ENCODE peak calls at places on chromosomes 4 and X, in four cellular contexts. B, K, X and I are unnamed samples.

GRCh38 chr4:81921757-81922159 is 450.1 kb upstream of the RASGEF1B start:
- DNase-seq in B (no peak), K (peak; percentile 25), X (peak; percentile 22), I (no peak)

GRCh38 chrX:1516596-1517104 is 20.3 kb downstream of the P2RY8 start:
- DNase-seq in B (no peak), K (no peak), X (no peak), I (peak; percentile 28)

GRCh38 chr4:59314637-59315036 is 1885.5 kb upstream of the ADGRL3 start:
- DNase-seq in B (no peak), K (no peak), X (no peak), I (no peak)

GRCh38 chr4:130820448-130820847 is 1724.5 kb downstream of the C4orf33 start:
- DNase-seq in B (no peak), K (peak; percentile 19), X (no peak), I (no peak)

GRCh38 chrX:49230500-49231232 is 2.5 kb downstream of the CACNA1F start:
- DNase-seq in B (peak; percentile 4), K (no peak), X (peak; percentile 40), I (peak; percentile 66)

GRCh38 chr4:3879681-3880594 is 113.8 kb downstream of the ADRA2C start:
- DNase-seq in B (no peak), K (no peak), X (peak; percentile 18), I (no peak)

GRCh38 chr4:69640289-69640688 is 847 bp upstream of the UGT2A2 start:
- DNase-seq in B (no peak), K (no peak), X (no peak), I (no peak)

GRCh38 chrX:101409043-101409442 is 1.0 kb downstream of the HNRNPH2 start:
- DNase-seq in B (no peak), K (no peak), X (no peak), I (no peak)

GRCh38 chrX:38871129-38872029 is 70.1 kb downstream of the MID1IP1 start:
- DNase-seq in B (no peak), K (no peak), X (no peak), I (no peak)

GRCh38 chrX:56968980-56969379 is 26.4 kb downstream of the SPIN3 start:
- DNase-seq in B (no peak), K (no peak), X (no peak), I (no peak)

GRCh38 chr4:101028886-101029285 is 318.4 kb downstream of the PPP3CA start:
- DNase-seq in B (no peak), K (no peak), X (no peak), I (no peak)

GRCh38 chr4:25110653-25111329 is 49.5 kb downstream of the SEPSECS start:
- DNase-seq in B (no peak), K (no peak), X (no peak), I (no peak)

GRCh38 chr4:87060957-87061356 is 126.1 kb downstream of the AFF1 start:
- DNase-seq in B (no peak), K (no peak), X (no peak), I (no peak)

GRCh38 chrX:116238866-116239265 is 68.3 kb downstream of the AGTR2 start:
- DNase-seq in B (no peak), K (no peak), X (no peak), I (no peak)

GRCh38 chr4:38237139-38237538 is 276.9 kb downstream of the PTTG2 start:
- DNase-seq in B (no peak), K (no peak), X (no peak), I (no peak)

GRCh38 chr4:3786196-3786869 is 20.1 kb downstream of the ADRA2C start:
- DNase-seq in B (no peak), K (no peak), X (no peak), I (no peak)

GRCh38 chrX:123869488-123869887 is 9.6 kb downstream of the XIAP start:
- DNase-seq in B (no peak), K (no peak), X (no peak), I (no peak)

GRCh38 chr4:81565137-81565870 is 93.6 kb upstream of the RASGEF1B start:
- DNase-seq in B (peak; percentile 19), K (peak; percentile 37), X (peak; percentile 36), I (peak; percentile 92)

GRCh38 chr4:75069493-75070074 is 136.7 kb downstream of the PARM1 start:
- DNase-seq in B (no peak), K (no peak), X (no peak), I (no peak)

GRCh38 chr4:159723341-159724048 is 620.6 kb downstream of the RAPGEF2 start:
- DNase-seq in B (no peak), K (no peak), X (no peak), I (no peak)

GRCh38 chrX:118272237-118272636 is 73.7 kb upstream of the WDR44 start:
- DNase-seq in B (no peak), K (no peak), X (no peak), I (no peak)

GRCh38 chr4:169795585-169795984 is 37.8 kb upstream of the HPF1 start:
- DNase-seq in B (no peak), K (no peak), X (peak; percentile 2), I (no peak)

GRCh38 chr4:88285235-88285505 is 809 bp upstream of the PPM1K start:
- DNase-seq in B (no peak), K (no peak), X (no peak), I (no peak)

GRCh38 chr4:88291003-88291402 is 6.6 kb upstream of the PPM1K start:
- DNase-seq in B (peak; percentile 64), K (no peak), X (peak; percentile 21), I (no peak)

GRCh38 chr4:88284378-88285234 is at the start of gene PPM1K:
- DNase-seq in B (peak; percentile 100), K (peak; percentile 99), X (peak; percentile 100), I (peak; percentile 100)

GRCh38 chr4:88283661-88284377 is 542 bp downstream of the PPM1K start:
- DNase-seq in B (peak; percentile 53), K (peak; percentile 85), X (peak; percentile 86), I (peak; percentile 66)

DNA sequence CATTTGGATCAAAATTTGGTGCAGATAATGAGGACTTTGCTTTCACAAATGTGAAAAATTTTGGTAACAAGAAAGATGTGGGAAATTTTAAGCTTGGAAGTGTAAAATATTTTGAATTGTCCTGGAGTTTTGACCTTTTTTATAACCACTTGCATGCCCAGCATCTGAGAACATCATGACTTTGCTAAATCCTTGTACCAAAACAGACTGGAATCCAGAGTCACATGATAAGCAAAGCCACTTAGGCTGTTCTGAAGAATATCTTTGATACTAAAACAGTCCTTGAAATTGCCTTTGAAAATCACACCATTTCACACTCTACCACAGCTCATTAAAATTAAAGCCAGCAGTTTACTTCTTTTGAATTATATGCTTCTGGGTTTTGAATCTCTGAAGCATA is 2.5 kb upstream of the PPM1K start:
- DNase-seq in B (no peak), K (no peak), X (peak; percentile 6), I (no peak)
- H3K27ac ChIP-seq in B (no peak overlapping the region), K (no peak overlapping the region), X (no peak overlapping the region), I (peak overlapping the region; percentile 84)

GRCh38 chr4:183401473-183401872 is 43.0 kb upstream of the CDKN2AIP start:
- DNase-seq in B (no peak), K (no peak), X (no peak), I (no peak)

GRCh38 chr4:183398298-183399129 is 45.9 kb upstream of the CDKN2AIP start:
- DNase-seq in B (peak; percentile 52), K (peak; percentile 41), X (peak; percentile 81), I (peak; percentile 68)

GRCh38 chr4:183399616-183400015 is 44.8 kb upstream of the CDKN2AIP start:
- DNase-seq in B (no peak), K (no peak), X (no peak), I (no peak)

GRCh38 chr4:183399166-183399565 is 45.3 kb upstream of the CDKN2AIP start:
- DNase-seq in B (no peak), K (no peak), X (no peak), I (no peak)

DNA sequence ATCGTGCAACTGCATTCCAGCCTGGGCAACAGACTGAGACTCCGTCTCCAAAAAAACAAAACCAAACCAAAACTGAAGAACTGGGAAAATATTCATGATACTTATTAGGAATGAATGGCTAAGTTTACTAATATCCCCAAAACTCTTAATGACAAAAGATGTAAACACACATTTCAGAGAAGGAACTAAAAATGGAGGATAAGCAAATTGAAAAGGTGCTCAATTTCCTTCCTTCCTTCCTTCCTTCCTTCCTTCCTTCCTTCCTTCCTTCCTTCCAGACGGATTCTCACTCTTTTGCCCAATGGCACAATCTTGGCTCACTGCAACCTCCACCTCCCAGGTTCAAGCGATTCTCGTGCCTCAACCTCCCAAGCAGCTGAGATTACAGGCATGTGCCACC is 44.4 kb upstream of the CDKN2AIP start:
- DNase-seq in B (no peak), K (no peak), X (no peak), I (no peak)
- H3K27ac ChIP-seq in B (no peak overlapping the region), K (no peak overlapping the region), X (no peak overlapping the region), I (no peak overlapping the region)

DNA sequence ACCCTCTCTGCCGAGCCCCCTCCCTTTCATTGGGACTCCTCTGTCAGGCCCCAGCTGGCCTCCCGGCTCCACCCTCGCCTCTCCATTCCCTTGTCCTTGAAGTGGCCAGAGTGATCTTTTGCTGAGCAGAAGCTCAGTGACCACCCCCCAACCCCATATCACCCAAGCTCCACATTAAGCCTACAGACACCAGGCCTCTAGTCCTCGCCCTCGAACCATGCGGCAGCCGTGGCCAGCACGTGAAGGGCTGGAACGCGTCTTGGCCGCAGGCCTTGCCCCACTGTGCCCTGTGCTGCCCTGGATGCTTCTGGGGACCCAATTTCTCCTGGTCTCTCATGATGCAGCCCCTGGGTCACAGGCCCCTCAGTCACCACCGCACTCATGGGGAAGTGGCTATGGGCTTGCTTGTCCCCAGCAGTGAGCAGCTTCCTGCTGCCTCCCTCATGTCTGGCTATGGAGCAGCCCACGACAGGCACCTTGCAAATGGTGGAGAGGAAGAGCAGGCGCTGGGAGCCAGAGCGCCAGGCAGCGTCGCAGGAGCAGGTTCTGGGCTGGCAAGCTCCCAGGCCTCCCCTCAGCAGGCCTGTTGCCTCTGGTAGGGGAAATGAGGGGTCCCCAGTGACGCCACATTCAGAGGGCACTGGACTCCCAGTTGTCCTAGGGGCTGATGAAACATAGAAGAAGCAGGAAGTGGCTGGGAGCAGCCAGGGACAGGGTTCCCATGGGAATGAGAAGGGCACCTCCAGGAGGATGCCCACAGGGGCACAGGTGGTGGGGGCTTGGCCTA is 757 bp upstream of the SRPK3 start:
- DNase-seq in B (no peak), K (no peak), X (no peak), I (no peak)
- H3K27ac ChIP-seq in B (peak overlapping the region; percentile 51), K (no peak overlapping the region), X (no peak overlapping the region), I (peak overlapping the region; percentile 84)

GRCh38 chr4:40305329-40306193 is 29.6 kb upstream of the CHRNA9 start:
- DNase-seq in B (no peak), K (peak; percentile 85), X (no peak), I (no peak)
- H3K27ac ChIP-seq in B (no peak overlapping the region), K (peak overlapping the region; percentile 90), X (no peak overlapping the region), I (no peak overlapping the region)

GRCh38 chr4:150126880-150127236 is 48.6 kb downstream of the DCLK2 start:
- DNase-seq in B (no peak), K (no peak), X (no peak), I (no peak)
- H3K27ac ChIP-seq in B (no peak overlapping the region), K (no peak overlapping the region), X (no peak overlapping the region), I (no peak overlapping the region)